ENCODE peak calls at places on chromosomes 5 and 9, in nine cellular contexts. M, D, N, W, A, X, O, G and J are unnamed samples.

GRCh38 chr9:105157178-105157583 is 87.3 kb upstream of the SLC44A1 start:
- DNase-seq in M (peak), D (peak), N (peak), W (peak), A (peak), X (peak), O (peak), G (peak), J (no peak)

GRCh38 chr5:75034137-75034739 is 18.1 kb downstream of the GCNT4 start:
- DNase-seq in M (no peak), D (no peak), N (peak), W (no peak), A (no peak), X (no peak), O (no peak), G (no peak), J (no peak)

GRCh38 chr9:135282001-135282731 is 194.7 kb downstream of the OLFM1 start:
- DNase-seq in M (no peak), D (no peak), N (peak), W (peak), A (no peak), X (no peak), O (peak), G (no peak), J (no peak)

GRCh38 chr9:110782701-110783100 is 114.1 kb downstream of the MUSK start:
- DNase-seq in M (no peak), D (no peak), N (no peak), W (no peak), A (no peak), X (no peak), O (no peak), G (no peak), J (no peak)

GRCh38 chr9:115117999-115118470 is at the start of gene TNC:
- DNase-seq in M (peak), D (no peak), N (no peak), W (peak), A (peak), X (no peak), O (peak), G (no peak), J (peak)

GRCh38 chr5:176904276-176904675 is 5.1 kb upstream of the HK3 start:
- DNase-seq in M (no peak), D (no peak), N (no peak), W (no peak), A (no peak), X (no peak), O (no peak), G (no peak), J (no peak)

GRCh38 chr9:76912631-76913275 is 6.8 kb upstream of the PRUNE2 start:
- DNase-seq in M (no peak), D (no peak), N (peak), W (peak), A (no peak), X (no peak), O (no peak), G (no peak), J (no peak)

GRCh38 chr5:161085081-161085480 is 233.1 kb upstream of the ATP10B start:
- DNase-seq in M (no peak), D (no peak), N (no peak), W (no peak), A (no peak), X (no peak), O (no peak), G (no peak), J (no peak)

GRCh38 chr5:179287071-179287470 is 58.2 kb downstream of the ADAMTS2 start:
- DNase-seq in M (no peak), D (no peak), N (no peak), W (no peak), A (no peak), X (no peak), O (no peak), G (no peak), J (no peak)

GRCh38 chr5:123283031-123283430 is 140.2 kb downstream of the CEP120 start:
- DNase-seq in M (no peak), D (no peak), N (no peak), W (no peak), A (no peak), X (no peak), O (no peak), G (peak), J (no peak)

GRCh38 chr9:101476576-101477208 is 41.1 kb upstream of the ALDOB start:
- DNase-seq in M (no peak), D (no peak), N (no peak), W (no peak), A (no peak), X (no peak), O (no peak), G (no peak), J (no peak)

GRCh38 chr5:117160361-117160760 is 585.7 kb upstream of the SEMA6A start:
- DNase-seq in M (no peak), D (no peak), N (no peak), W (no peak), A (no peak), X (no peak), O (no peak), G (no peak), J (no peak)

GRCh38 chr5:44245936-44246335 is 143.3 kb downstream of the FGF10 start:
- DNase-seq in M (no peak), D (no peak), N (no peak), W (peak), A (no peak), X (no peak), O (no peak), G (no peak), J (no peak)

GRCh38 chr5:95726811-95727763 is 4.0 kb upstream of the RHOBTB3 start:
- DNase-seq in M (no peak), D (no peak), N (no peak), W (peak), A (no peak), X (no peak), O (no peak), G (no peak), J (no peak)

GRCh38 chr5:123283537-123283936 is 139.7 kb downstream of the CEP120 start:
- DNase-seq in M (no peak), D (no peak), N (no peak), W (no peak), A (no peak), X (no peak), O (no peak), G (no peak), J (no peak)

GRCh38 chr5:132427285-132428146 is 58.0 kb downstream of the SLC22A5 start:
- DNase-seq in M (peak), D (no peak), N (peak), W (peak), A (no peak), X (no peak), O (peak), G (no peak), J (no peak)

GRCh38 chr9:95809686-95810085 is 65.8 kb upstream of the ERCC6L2 start:
- DNase-seq in M (no peak), D (no peak), N (peak), W (no peak), A (no peak), X (no peak), O (no peak), G (no peak), J (no peak)

GRCh38 chr5:169435506-169436230 is 134.7 kb upstream of the SLIT3 start:
- DNase-seq in M (no peak), D (no peak), N (no peak), W (peak), A (no peak), X (no peak), O (no peak), G (peak), J (no peak)

GRCh38 chr9:4061717-4062116 is 238.2 kb downstream of the GLIS3 start:
- DNase-seq in M (no peak), D (no peak), N (no peak), W (no peak), A (no peak), X (no peak), O (no peak), G (no peak), J (no peak)

GRCh38 chr9:127158995-127159801 is 36.8 kb upstream of the ANGPTL2 start:
- DNase-seq in M (peak), D (no peak), N (peak), W (peak), A (no peak), X (no peak), O (peak), G (no peak), J (peak)

DNA sequence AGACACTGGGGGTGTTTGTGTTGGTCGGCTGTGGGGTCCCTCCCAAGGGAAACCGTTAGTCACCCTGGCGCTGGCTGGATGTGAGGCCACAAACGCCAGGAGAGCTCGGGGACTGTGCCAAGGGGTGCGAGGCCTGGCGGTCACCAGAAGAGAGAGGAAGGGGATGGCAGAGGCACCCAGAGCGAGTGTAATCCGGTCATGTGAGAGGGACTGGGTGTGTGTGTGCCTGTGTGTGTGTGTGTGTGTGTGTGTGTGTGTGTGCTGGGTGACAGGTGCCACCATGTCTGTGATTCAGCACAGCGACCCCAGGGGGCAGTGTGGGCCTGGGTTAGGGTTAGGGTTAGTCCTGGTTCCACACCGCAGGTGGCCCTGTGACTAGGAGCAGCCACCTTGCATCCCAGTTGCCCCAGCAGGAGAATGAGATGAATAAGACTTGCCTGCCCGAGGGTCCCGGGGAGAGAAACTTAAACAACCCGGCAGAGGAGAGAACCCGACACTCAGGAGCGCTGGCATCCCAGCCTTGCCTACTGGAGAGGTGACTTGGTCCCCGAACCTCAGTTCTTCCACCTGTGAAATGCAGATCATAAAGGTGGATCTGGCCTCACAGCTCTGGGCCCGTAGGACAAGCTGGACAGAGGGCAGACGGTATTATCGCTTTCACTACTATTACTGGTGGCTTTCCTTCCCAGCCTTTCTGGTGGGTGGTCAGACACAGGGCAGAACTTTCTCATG is 1.4 kb upstream of the ADAMTSL2 start:
- DNase-seq in M (peak), D (no peak), N (peak), W (peak), A (peak), X (peak), O (peak), G (no peak), J (no peak)
- TF ChIP-seq CTCF in M (peak), D (peak), N (peak), W (peak), A (peak), X (peak), O (peak), G (peak), J (peak)

DNA sequence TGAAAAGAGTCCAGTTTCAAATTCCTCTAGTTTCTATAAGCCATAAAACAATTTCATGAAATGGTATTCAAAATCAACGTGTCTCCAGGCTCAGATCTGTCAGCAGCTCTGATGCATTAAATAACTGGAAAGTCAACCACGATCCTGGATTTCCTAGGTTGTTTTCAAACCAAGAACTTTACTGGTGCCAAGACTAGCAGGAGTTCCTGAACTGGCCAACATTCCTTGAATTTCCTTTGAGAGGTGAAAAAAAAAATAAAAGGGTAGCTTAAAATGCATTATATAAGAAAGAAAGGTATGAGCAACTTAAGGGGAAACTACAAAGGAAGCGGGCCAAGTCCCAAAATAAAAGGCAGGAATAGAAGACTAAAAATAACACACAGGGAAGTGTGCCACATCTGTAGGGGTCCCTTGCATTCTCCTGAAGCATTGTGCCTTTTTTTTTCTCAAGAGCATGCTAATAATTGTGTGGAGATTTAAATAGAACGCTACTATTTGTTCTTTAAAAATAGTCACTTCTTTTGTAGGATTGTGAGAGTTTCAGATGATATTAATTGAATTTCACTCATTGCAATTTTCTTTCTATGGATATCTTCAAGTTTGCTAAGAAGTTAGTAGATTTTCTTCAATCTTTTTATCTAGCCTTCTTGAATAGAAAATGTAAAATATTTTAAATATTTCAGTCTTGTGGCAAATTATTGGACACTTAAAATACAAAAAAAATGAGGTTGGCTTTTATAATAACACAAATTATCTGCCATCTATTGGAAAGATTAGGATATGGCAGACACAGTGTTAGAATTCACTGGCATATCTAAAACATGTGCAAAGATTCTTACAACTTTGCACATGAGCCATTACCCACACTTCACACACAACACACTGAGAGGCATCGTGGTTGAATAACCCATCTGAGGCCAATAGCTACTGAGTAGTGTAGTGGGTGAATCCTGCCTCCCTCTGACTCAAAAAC is 15.3 kb downstream of the ESM1 start:
- DNase-seq in M (no peak), D (no peak), N (no peak), W (no peak), A (no peak), X (no peak), O (no peak), G (no peak), J (no peak)
- TF ChIP-seq CTCF in M (no peak), D (no peak), N (no peak), W (no peak), A (no peak), X (no peak), O (no peak), G (peak), J (no peak)

GRCh38 chr9:91255327-91255726 is 106.4 kb downstream of the AUH start:
- DNase-seq in M (no peak), D (peak), N (no peak), W (peak), A (no peak), X (no peak), O (no peak), G (peak), J (no peak)

GRCh38 chr9:91256235-91256634 is 105.5 kb downstream of the AUH start:
- DNase-seq in M (no peak), D (no peak), N (no peak), W (no peak), A (no peak), X (no peak), O (no peak), G (no peak), J (no peak)

GRCh38 chr9:91258448-91258847 is 103.3 kb downstream of the AUH start:
- DNase-seq in M (no peak), D (no peak), N (no peak), W (no peak), A (no peak), X (no peak), O (no peak), G (no peak), J (no peak)

GRCh38 chr9:91248707-91249106 is 113.0 kb downstream of the AUH start:
- DNase-seq in M (no peak), D (no peak), N (no peak), W (no peak), A (no peak), X (no peak), O (no peak), G (no peak), J (no peak)

DNA sequence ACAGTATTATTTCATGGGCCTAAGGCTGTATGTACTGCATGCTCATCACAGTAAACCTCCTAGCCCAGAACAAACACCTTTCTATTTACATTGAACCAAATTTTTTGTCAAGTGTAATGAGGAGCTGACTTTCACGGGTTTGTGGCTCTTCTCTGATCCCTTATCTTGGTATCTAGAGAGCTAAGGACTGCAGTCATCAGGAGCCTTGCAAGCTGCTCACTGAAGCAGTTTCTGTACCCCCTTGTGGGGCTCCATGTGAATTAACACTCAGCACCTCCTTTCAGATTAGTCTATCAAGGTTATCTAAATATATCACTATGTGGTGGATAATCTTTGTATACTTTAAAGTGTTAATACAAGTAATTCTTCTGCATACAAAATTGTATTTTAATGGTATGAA is 108.2 kb downstream of the AUH start:
- DNase-seq in M (no peak), D (no peak), N (peak), W (no peak), A (no peak), X (no peak), O (peak), G (no peak), J (no peak)
- TF ChIP-seq CTCF in M (peak), D (no peak), N (peak), W (no peak), A (no peak), X (no peak), O (peak), G (peak), J (peak)

GRCh38 chr5:53123702-53124101 is 14.1 kb upstream of the MOCS2 start:
- DNase-seq in M (no peak), D (no peak), N (no peak), W (peak), A (no peak), X (no peak), O (no peak), G (no peak), J (no peak)
- TF ChIP-seq CTCF in M (no peak), D (no peak), N (no peak), W (peak), A (no peak), X (peak), O (no peak), G (no peak), J (peak)

GRCh38 chr9:120730661-120731514 is 16.6 kb upstream of the MEGF9 start:
- DNase-seq in M (peak), D (peak), N (no peak), W (peak), A (peak), X (no peak), O (peak), G (peak), J (no peak)

GRCh38 chr9:120734607-120735006 is 20.3 kb upstream of the MEGF9 start:
- DNase-seq in M (no peak), D (no peak), N (no peak), W (no peak), A (no peak), X (no peak), O (no peak), G (no peak), J (no peak)

GRCh38 chr9:120733190-120733589 is 18.9 kb upstream of the MEGF9 start:
- DNase-seq in M (no peak), D (peak), N (no peak), W (peak), A (no peak), X (no peak), O (no peak), G (no peak), J (no peak)

GRCh38 chr9:120726484-120726883 is 12.2 kb upstream of the MEGF9 start:
- DNase-seq in M (no peak), D (no peak), N (no peak), W (no peak), A (no peak), X (no peak), O (no peak), G (no peak), J (no peak)

GRCh38 chr9:120729796-120730195 is 15.5 kb upstream of the MEGF9 start:
- DNase-seq in M (peak), D (no peak), N (no peak), W (no peak), A (peak), X (no peak), O (no peak), G (no peak), J (no peak)
- TF ChIP-seq CTCF in M (peak), D (no peak), N (peak), W (no peak), A (peak), X (peak), O (no peak), G (peak), J (no peak)

GRCh38 chr5:53112909-53113308 is 3.4 kb upstream of the MOCS2 start:
- DNase-seq in M (no peak), D (no peak), N (no peak), W (no peak), A (no peak), X (no peak), O (no peak), G (no peak), J (no peak)

GRCh38 chr5:53111139-53111538 is 1.6 kb upstream of the MOCS2 start:
- DNase-seq in M (no peak), D (no peak), N (no peak), W (no peak), A (no peak), X (no peak), O (no peak), G (no peak), J (no peak)

GRCh38 chr5:53116597-53116996 is 7.0 kb upstream of the MOCS2 start:
- DNase-seq in M (no peak), D (no peak), N (no peak), W (no peak), A (no peak), X (no peak), O (no peak), G (no peak), J (no peak)

GRCh38 chr5:53113947-53114346 is 4.4 kb upstream of the MOCS2 start:
- DNase-seq in M (no peak), D (no peak), N (no peak), W (no peak), A (peak), X (no peak), O (no peak), G (no peak), J (no peak)

DNA sequence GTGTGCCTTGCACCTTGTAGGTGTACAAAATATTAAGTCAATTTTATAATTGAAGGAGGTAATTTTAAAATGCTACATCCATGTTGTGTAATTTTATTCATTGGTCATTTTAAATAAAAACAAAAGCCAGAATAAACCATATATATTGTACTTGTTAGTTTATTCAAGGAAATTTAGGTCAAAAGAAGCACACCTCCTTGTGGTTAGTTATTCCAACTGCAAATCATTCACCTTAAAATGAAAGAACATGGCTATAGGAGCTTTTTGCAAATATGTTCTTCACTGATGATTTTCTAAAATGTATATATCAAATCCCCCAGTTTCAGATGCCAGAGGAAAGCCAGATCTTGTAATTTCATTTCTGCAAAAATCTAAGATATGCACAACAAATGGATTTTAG is 5.4 kb upstream of the MOCS2 start:
- DNase-seq in M (no peak), D (no peak), N (no peak), W (no peak), A (no peak), X (no peak), O (no peak), G (no peak), J (no peak)
- TF ChIP-seq CTCF in M (peak), D (peak), N (no peak), W (peak), A (peak), X (no peak), O (no peak), G (peak), J (peak)

GRCh38 chr5:36607114-36607561 is 732 bp downstream of the SLC1A3 start:
- DNase-seq in M (peak), D (no peak), N (no peak), W (peak), A (peak), X (no peak), O (no peak), G (peak), J (no peak)

GRCh38 chr5:36606052-36606436 is 362 bp upstream of the SLC1A3 start:
- DNase-seq in M (no peak), D (no peak), N (no peak), W (no peak), A (no peak), X (no peak), O (no peak), G (no peak), J (no peak)

GRCh38 chr5:36605241-36605640 is 1.2 kb upstream of the SLC1A3 start:
- DNase-seq in M (no peak), D (no peak), N (no peak), W (peak), A (no peak), X (no peak), O (no peak), G (no peak), J (no peak)

GRCh38 chr5:36607838-36608783 is 1.7 kb downstream of the SLC1A3 start:
- DNase-seq in M (peak), D (no peak), N (no peak), W (peak), A (no peak), X (no peak), O (no peak), G (no peak), J (no peak)

GRCh38 chr5:36606437-36607113 is at the start of gene SLC1A3:
- DNase-seq in M (peak), D (no peak), N (peak), W (peak), A (peak), X (peak), O (peak), G (peak), J (no peak)
- TF ChIP-seq CTCF in M (no peak), D (no peak), N (no peak), W (no peak), A (no peak), X (no peak), O (no peak), G (no peak), J (no peak)